ENCODE peak calls at places on chromosome 21, in five cellular contexts. One of them, this sample, is unnamed.

GRCh38 chr21:14620152-14620551 is 74.0 kb upstream of the SAMSN1 start:
- DNase-seq in GM06990: peak
- DNase-seq in pancreas: no peak
- DNase-seq in A549: no peak
- DNase-seq in LNCaP clone FGC: no peak
- DNase-seq in this sample: no peak

GRCh38 chr21:30233228-30233627 is 17.3 kb upstream of the CLDN8 start:
- DNase-seq in GM06990: no peak
- DNase-seq in pancreas: no peak
- DNase-seq in A549: no peak
- DNase-seq in LNCaP clone FGC: no peak
- DNase-seq in this sample: no peak

GRCh38 chr21:14977814-14978213 is 87.0 kb downstream of the NRIP1 start:
- DNase-seq in GM06990: no peak
- DNase-seq in pancreas: no peak
- DNase-seq in A549: no peak
- DNase-seq in LNCaP clone FGC: no peak
- DNase-seq in this sample: no peak

GRCh38 chr21:15520811-15521643 is 208.8 kb upstream of the USP25 start:
- DNase-seq in GM06990: no peak
- DNase-seq in pancreas: no peak
- DNase-seq in A549: no peak
- DNase-seq in LNCaP clone FGC: no peak
- DNase-seq in this sample: no peak

GRCh38 chr21:32909393-32909792 is 116.3 kb upstream of the OLIG2 start:
- DNase-seq in GM06990: no peak
- DNase-seq in pancreas: no peak
- DNase-seq in A549: no peak
- DNase-seq in LNCaP clone FGC: no peak
- DNase-seq in this sample: no peak

GRCh38 chr21:44527156-44527982 is 12.6 kb downstream of the KRTAP10-1 start:
- DNase-seq in GM06990: no peak
- DNase-seq in pancreas: no peak
- DNase-seq in A549: no peak
- DNase-seq in LNCaP clone FGC: no peak
- DNase-seq in this sample: no peak

GRCh38 chr21:16891821-16892220 is 621.0 kb upstream of the CXADR start:
- DNase-seq in GM06990: no peak
- DNase-seq in pancreas: no peak
- DNase-seq in A549: no peak
- DNase-seq in LNCaP clone FGC: no peak
- DNase-seq in this sample: peak

GRCh38 chr21:29477941-29478340 is 179.2 kb downstream of the BACH1 start:
- DNase-seq in GM06990: no peak
- DNase-seq in pancreas: no peak
- DNase-seq in A549: no peak
- DNase-seq in LNCaP clone FGC: no peak
- DNase-seq in this sample: peak

GRCh38 chr21:16569679-16570078 is 839.9 kb downstream of the USP25 start:
- DNase-seq in GM06990: no peak
- DNase-seq in pancreas: no peak
- DNase-seq in A549: no peak
- DNase-seq in LNCaP clone FGC: no peak
- DNase-seq in this sample: peak

GRCh38 chr21:14259669-14260458 is 43.9 kb downstream of the RBM11 start:
- DNase-seq in GM06990: no peak
- DNase-seq in pancreas: no peak
- DNase-seq in A549: peak
- DNase-seq in LNCaP clone FGC: peak
- DNase-seq in this sample: peak

GRCh38 chr21:44331650-44332306 is 7.4 kb downstream of the CFAP410 start:
- DNase-seq in GM06990: no peak
- DNase-seq in pancreas: no peak
- DNase-seq in A549: no peak
- DNase-seq in LNCaP clone FGC: no peak
- DNase-seq in this sample: no peak

GRCh38 chr21:27764056-27764455 is 797.2 kb upstream of the ADAMTS5 start:
- DNase-seq in GM06990: no peak
- DNase-seq in pancreas: no peak
- DNase-seq in A549: no peak
- DNase-seq in LNCaP clone FGC: no peak
- DNase-seq in this sample: no peak

GRCh38 chr21:29245104-29245643 is 53.5 kb upstream of the BACH1 start:
- DNase-seq in GM06990: no peak
- DNase-seq in pancreas: no peak
- DNase-seq in A549: no peak
- DNase-seq in LNCaP clone FGC: no peak
- DNase-seq in this sample: no peak

GRCh38 chr21:28742527-28742926 is 250.2 kb downstream of the LTN1 start:
- DNase-seq in GM06990: no peak
- DNase-seq in pancreas: no peak
- DNase-seq in A549: no peak
- DNase-seq in LNCaP clone FGC: peak
- DNase-seq in this sample: peak

GRCh38 chr21:29771491-29772066 is 168.2 kb downstream of the GRIK1 start:
- DNase-seq in GM06990: no peak
- DNase-seq in pancreas: no peak
- DNase-seq in A549: no peak
- DNase-seq in LNCaP clone FGC: no peak
- DNase-seq in this sample: no peak

GRCh38 chr21:33531007-33531406 is 10.9 kb downstream of the GART start:
- DNase-seq in GM06990: no peak
- DNase-seq in pancreas: no peak
- DNase-seq in A549: no peak
- DNase-seq in LNCaP clone FGC: no peak
- DNase-seq in this sample: no peak

GRCh38 chr21:44471341-44471740 is 16.0 kb downstream of the LRRC3 start:
- DNase-seq in GM06990: no peak
- DNase-seq in pancreas: no peak
- DNase-seq in A549: no peak
- DNase-seq in LNCaP clone FGC: no peak
- DNase-seq in this sample: no peak

GRCh38 chr21:43600642-43601397 is 58.5 kb downstream of the HSF2BP start:
- DNase-seq in GM06990: no peak
- DNase-seq in pancreas: no peak
- DNase-seq in A549: no peak
- DNase-seq in LNCaP clone FGC: no peak
- DNase-seq in this sample: peak

GRCh38 chr21:26116456-26117011 is 54.0 kb downstream of the APP start:
- DNase-seq in GM06990: no peak
- DNase-seq in pancreas: no peak
- DNase-seq in A549: no peak
- DNase-seq in LNCaP clone FGC: no peak
- DNase-seq in this sample: peak

GRCh38 chr21:31132574-31133242 is 94.4 kb upstream of the KRTAP19-8 start:
- DNase-seq in GM06990: no peak
- DNase-seq in pancreas: no peak
- DNase-seq in A549: no peak
- DNase-seq in LNCaP clone FGC: no peak
- DNase-seq in this sample: peak

GRCh38 chr21:44800103-44800502 is 1.5 kb downstream of the UBE2G2 start:
- DNase-seq in GM06990: no peak
- DNase-seq in pancreas: no peak
- DNase-seq in A549: no peak
- DNase-seq in LNCaP clone FGC: no peak
- DNase-seq in this sample: peak

GRCh38 chr21:35563885-35564451 is 496.4 kb downstream of the SETD4 start:
- DNase-seq in GM06990: no peak
- DNase-seq in pancreas: peak
- DNase-seq in A549: no peak
- DNase-seq in LNCaP clone FGC: no peak
- DNase-seq in this sample: peak
- H3K4me3 ChIP-seq in GM06990: no peak
- H3K4me3 ChIP-seq in pancreas: no peak
- H3K4me3 ChIP-seq in A549: no peak
- H3K4me3 ChIP-seq in LNCaP clone FGC: no peak
- H3K4me3 ChIP-seq in this sample: no peak

GRCh38 chr21:46636181-46636512 is 673 bp downstream of the PRMT2 start:
- DNase-seq in GM06990: no peak
- DNase-seq in pancreas: no peak
- DNase-seq in A549: no peak
- DNase-seq in LNCaP clone FGC: no peak
- DNase-seq in this sample: no peak

GRCh38 chr21:46633561-46633960 is 1.9 kb upstream of the PRMT2 start:
- DNase-seq in GM06990: no peak
- DNase-seq in pancreas: no peak
- DNase-seq in A549: no peak
- DNase-seq in LNCaP clone FGC: no peak
- DNase-seq in this sample: no peak

GRCh38 chr21:46634966-46635323 is 529 bp upstream of the PRMT2 start:
- DNase-seq in GM06990: no peak
- DNase-seq in pancreas: peak
- DNase-seq in A549: peak
- DNase-seq in LNCaP clone FGC: no peak
- DNase-seq in this sample: peak

GRCh38 chr21:46635324-46636180 is at the start of gene PRMT2:
- DNase-seq in GM06990: peak
- DNase-seq in pancreas: peak
- DNase-seq in A549: peak
- DNase-seq in LNCaP clone FGC: peak
- DNase-seq in this sample: peak

GRCh38 chr21:46634427-46634826 is 1.0 kb upstream of the PRMT2 start:
- DNase-seq in GM06990: no peak
- DNase-seq in pancreas: no peak
- DNase-seq in A549: no peak
- DNase-seq in LNCaP clone FGC: no peak
- DNase-seq in this sample: no peak
- H3K4me3 ChIP-seq in GM06990: no peak
- H3K4me3 ChIP-seq in pancreas: no peak
- H3K4me3 ChIP-seq in A549: no peak
- H3K4me3 ChIP-seq in LNCaP clone FGC: no peak
- H3K4me3 ChIP-seq in this sample: no peak

GRCh38 chr21:37370152-37371040 is 3.8 kb downstream of the DYRK1A start:
- DNase-seq in GM06990: peak
- DNase-seq in pancreas: no peak
- DNase-seq in A549: no peak
- DNase-seq in LNCaP clone FGC: no peak
- DNase-seq in this sample: peak
- H3K4me3 ChIP-seq in GM06990: peak
- H3K4me3 ChIP-seq in pancreas: no peak
- H3K4me3 ChIP-seq in A549: peak
- H3K4me3 ChIP-seq in LNCaP clone FGC: peak
- H3K4me3 ChIP-seq in this sample: peak

GRCh38 chr21:38810826-38811164 is 5.1 kb downstream of the ETS2 start:
- DNase-seq in GM06990: no peak
- DNase-seq in pancreas: no peak
- DNase-seq in A549: no peak
- DNase-seq in LNCaP clone FGC: no peak
- DNase-seq in this sample: no peak
- H3K4me3 ChIP-seq in GM06990: no peak
- H3K4me3 ChIP-seq in pancreas: no peak
- H3K4me3 ChIP-seq in A549: peak
- H3K4me3 ChIP-seq in LNCaP clone FGC: no peak
- H3K4me3 ChIP-seq in this sample: no peak

DNA sequence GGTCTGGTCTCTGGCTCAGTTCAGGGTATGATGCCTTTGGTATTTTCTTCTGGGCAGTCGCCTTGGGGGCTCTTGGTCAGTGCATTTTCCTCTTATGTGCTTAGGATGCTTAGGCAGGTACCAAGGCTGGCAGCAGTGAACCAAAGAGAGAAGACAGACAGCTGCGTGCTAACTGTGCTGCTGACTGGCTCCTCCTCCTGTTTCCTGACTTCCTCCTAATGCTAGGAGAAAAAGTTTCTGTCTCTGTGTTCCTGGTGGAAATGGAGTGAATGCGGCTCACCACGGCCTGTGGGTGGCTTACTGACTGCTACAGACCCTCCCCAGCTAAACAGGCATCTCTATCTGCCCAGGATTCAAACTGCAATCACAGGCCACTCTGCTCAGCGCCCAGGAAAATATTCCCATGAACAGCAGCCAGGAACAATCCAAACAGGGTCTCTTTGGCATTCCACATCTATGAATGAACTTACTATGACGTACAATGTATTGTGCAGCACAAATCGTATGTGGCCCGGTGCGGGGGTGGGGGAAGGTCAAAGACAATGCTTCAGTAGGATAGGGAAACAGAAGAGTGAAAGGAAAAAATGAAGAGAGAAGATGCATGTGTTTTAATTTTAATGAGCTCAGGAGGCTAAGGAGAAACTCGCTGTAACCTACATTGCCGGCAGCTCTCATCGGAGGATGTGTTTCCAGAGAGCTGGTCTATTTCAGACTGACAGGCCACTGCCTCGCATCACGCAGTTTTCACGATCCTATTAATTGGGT is 2.8 kb downstream of the ABCG1 start:
- DNase-seq in GM06990: no peak
- DNase-seq in pancreas: no peak
- DNase-seq in A549: no peak
- DNase-seq in LNCaP clone FGC: no peak
- DNase-seq in this sample: peak
- H3K4me3 ChIP-seq in GM06990: no peak
- H3K4me3 ChIP-seq in pancreas: no peak
- H3K4me3 ChIP-seq in A549: no peak
- H3K4me3 ChIP-seq in LNCaP clone FGC: no peak
- H3K4me3 ChIP-seq in this sample: no peak

GRCh38 chr21:34670962-34671348 is 2.2 kb downstream of the CLIC6 start:
- DNase-seq in GM06990: no peak
- DNase-seq in pancreas: no peak
- DNase-seq in A549: no peak
- DNase-seq in LNCaP clone FGC: no peak
- DNase-seq in this sample: no peak
- H3K4me3 ChIP-seq in GM06990: peak
- H3K4me3 ChIP-seq in pancreas: no peak
- H3K4me3 ChIP-seq in A549: peak
- H3K4me3 ChIP-seq in LNCaP clone FGC: no peak
- H3K4me3 ChIP-seq in this sample: no peak

This sample was measured in astrocyte of the spinal cord.